ENCODE peak calls at places on chromosomes 12 and 14, in ten cellular contexts. One of them, this sample, is unnamed.

GRCh38 chr12:3225154-3225795 is 148.1 kb downstream of the TSPAN9 start:
- DNase-seq in T-helper 2 cell: no peak
- DNase-seq in heart right ventricle: no peak
- DNase-seq in astrocyte of the spinal cord: peak
- DNase-seq in HFFc6: peak
- DNase-seq in stimulated activated CD8-positive, alpha-beta memory T cell treated with anti-CD3 and anti-CD28 coated beads, Interleukin-4, amount 100 ng/mL, for 4 hours: no peak
- DNase-seq in hypothalamus: no peak
- DNase-seq in activated CD4-positive, alpha-beta T cell treated with anti-CD3 and anti-CD28 coated beads, Interleukin-2, amount 10 ng/mL, durations not matched to agents 7 days and 5 days: no peak
- DNase-seq in T-cell: no peak
- DNase-seq in activated CD8-positive, alpha-beta memory T cell treated with anti-CD3 and anti-CD28 coated beads, Interleukin-2, amount 50 U/mL, for 4 hours: no peak
- DNase-seq in this sample: no peak

GRCh38 chr12:46205293-46205692 is 63.5 kb downstream of the SLC38A1 start:
- DNase-seq in T-helper 2 cell: no peak
- DNase-seq in heart right ventricle: no peak
- DNase-seq in astrocyte of the spinal cord: no peak
- DNase-seq in HFFc6: no peak
- DNase-seq in stimulated activated CD8-positive, alpha-beta memory T cell treated with anti-CD3 and anti-CD28 coated beads, Interleukin-4, amount 100 ng/mL, for 4 hours: no peak
- DNase-seq in hypothalamus: no peak
- DNase-seq in activated CD4-positive, alpha-beta T cell treated with anti-CD3 and anti-CD28 coated beads, Interleukin-2, amount 10 ng/mL, durations not matched to agents 7 days and 5 days: no peak
- DNase-seq in T-cell: no peak
- DNase-seq in activated CD8-positive, alpha-beta memory T cell treated with anti-CD3 and anti-CD28 coated beads, Interleukin-2, amount 50 U/mL, for 4 hours: no peak
- DNase-seq in this sample: no peak

GRCh38 chr12:47276253-47277070 is 196.7 kb upstream of the AMIGO2 start:
- DNase-seq in T-helper 2 cell: no peak
- DNase-seq in heart right ventricle: no peak
- DNase-seq in astrocyte of the spinal cord: peak
- DNase-seq in HFFc6: no peak
- DNase-seq in stimulated activated CD8-positive, alpha-beta memory T cell treated with anti-CD3 and anti-CD28 coated beads, Interleukin-4, amount 100 ng/mL, for 4 hours: peak
- DNase-seq in hypothalamus: no peak
- DNase-seq in activated CD4-positive, alpha-beta T cell treated with anti-CD3 and anti-CD28 coated beads, Interleukin-2, amount 10 ng/mL, durations not matched to agents 7 days and 5 days: peak
- DNase-seq in T-cell: peak
- DNase-seq in activated CD8-positive, alpha-beta memory T cell treated with anti-CD3 and anti-CD28 coated beads, Interleukin-2, amount 50 U/mL, for 4 hours: peak
- DNase-seq in this sample: peak

GRCh38 chr12:93938921-93939320 is 209.5 kb upstream of the PLXNC1 start:
- DNase-seq in T-helper 2 cell: no peak
- DNase-seq in heart right ventricle: no peak
- DNase-seq in astrocyte of the spinal cord: no peak
- DNase-seq in HFFc6: no peak
- DNase-seq in stimulated activated CD8-positive, alpha-beta memory T cell treated with anti-CD3 and anti-CD28 coated beads, Interleukin-4, amount 100 ng/mL, for 4 hours: no peak
- DNase-seq in hypothalamus: no peak
- DNase-seq in activated CD4-positive, alpha-beta T cell treated with anti-CD3 and anti-CD28 coated beads, Interleukin-2, amount 10 ng/mL, durations not matched to agents 7 days and 5 days: no peak
- DNase-seq in T-cell: no peak
- DNase-seq in activated CD8-positive, alpha-beta memory T cell treated with anti-CD3 and anti-CD28 coated beads, Interleukin-2, amount 50 U/mL, for 4 hours: no peak
- DNase-seq in this sample: no peak

GRCh38 chr12:85720308-85721033 is 115.7 kb downstream of the RASSF9 start:
- DNase-seq in T-helper 2 cell: no peak
- DNase-seq in heart right ventricle: no peak
- DNase-seq in astrocyte of the spinal cord: no peak
- DNase-seq in HFFc6: no peak
- DNase-seq in stimulated activated CD8-positive, alpha-beta memory T cell treated with anti-CD3 and anti-CD28 coated beads, Interleukin-4, amount 100 ng/mL, for 4 hours: no peak
- DNase-seq in hypothalamus: no peak
- DNase-seq in activated CD4-positive, alpha-beta T cell treated with anti-CD3 and anti-CD28 coated beads, Interleukin-2, amount 10 ng/mL, durations not matched to agents 7 days and 5 days: no peak
- DNase-seq in T-cell: no peak
- DNase-seq in activated CD8-positive, alpha-beta memory T cell treated with anti-CD3 and anti-CD28 coated beads, Interleukin-2, amount 50 U/mL, for 4 hours: no peak
- DNase-seq in this sample: no peak

GRCh38 chr12:130742112-130742511 is 26.0 kb upstream of the RIMBP2 start:
- DNase-seq in T-helper 2 cell: no peak
- DNase-seq in heart right ventricle: no peak
- DNase-seq in astrocyte of the spinal cord: no peak
- DNase-seq in HFFc6: no peak
- DNase-seq in stimulated activated CD8-positive, alpha-beta memory T cell treated with anti-CD3 and anti-CD28 coated beads, Interleukin-4, amount 100 ng/mL, for 4 hours: no peak
- DNase-seq in hypothalamus: no peak
- DNase-seq in activated CD4-positive, alpha-beta T cell treated with anti-CD3 and anti-CD28 coated beads, Interleukin-2, amount 10 ng/mL, durations not matched to agents 7 days and 5 days: no peak
- DNase-seq in T-cell: no peak
- DNase-seq in activated CD8-positive, alpha-beta memory T cell treated with anti-CD3 and anti-CD28 coated beads, Interleukin-2, amount 50 U/mL, for 4 hours: no peak
- DNase-seq in this sample: no peak

GRCh38 chr12:107404981-107405380 is 280.6 kb upstream of the PWP1 start:
- DNase-seq in T-helper 2 cell: no peak
- DNase-seq in heart right ventricle: no peak
- DNase-seq in astrocyte of the spinal cord: no peak
- DNase-seq in HFFc6: peak
- DNase-seq in stimulated activated CD8-positive, alpha-beta memory T cell treated with anti-CD3 and anti-CD28 coated beads, Interleukin-4, amount 100 ng/mL, for 4 hours: no peak
- DNase-seq in hypothalamus: no peak
- DNase-seq in activated CD4-positive, alpha-beta T cell treated with anti-CD3 and anti-CD28 coated beads, Interleukin-2, amount 10 ng/mL, durations not matched to agents 7 days and 5 days: peak
- DNase-seq in T-cell: no peak
- DNase-seq in activated CD8-positive, alpha-beta memory T cell treated with anti-CD3 and anti-CD28 coated beads, Interleukin-2, amount 50 U/mL, for 4 hours: no peak
- DNase-seq in this sample: peak

GRCh38 chr12:85575115-85576096 is 260.8 kb downstream of the RASSF9 start:
- DNase-seq in T-helper 2 cell: no peak
- DNase-seq in heart right ventricle: no peak
- DNase-seq in astrocyte of the spinal cord: peak
- DNase-seq in HFFc6: peak
- DNase-seq in stimulated activated CD8-positive, alpha-beta memory T cell treated with anti-CD3 and anti-CD28 coated beads, Interleukin-4, amount 100 ng/mL, for 4 hours: no peak
- DNase-seq in hypothalamus: peak
- DNase-seq in activated CD4-positive, alpha-beta T cell treated with anti-CD3 and anti-CD28 coated beads, Interleukin-2, amount 10 ng/mL, durations not matched to agents 7 days and 5 days: peak
- DNase-seq in T-cell: no peak
- DNase-seq in activated CD8-positive, alpha-beta memory T cell treated with anti-CD3 and anti-CD28 coated beads, Interleukin-2, amount 50 U/mL, for 4 hours: no peak
- DNase-seq in this sample: peak

GRCh38 chr14:75440733-75441474 is 13.1 kb downstream of the JDP2 start:
- DNase-seq in T-helper 2 cell: no peak
- DNase-seq in heart right ventricle: peak
- DNase-seq in astrocyte of the spinal cord: peak
- DNase-seq in HFFc6: peak
- DNase-seq in stimulated activated CD8-positive, alpha-beta memory T cell treated with anti-CD3 and anti-CD28 coated beads, Interleukin-4, amount 100 ng/mL, for 4 hours: no peak
- DNase-seq in hypothalamus: peak
- DNase-seq in activated CD4-positive, alpha-beta T cell treated with anti-CD3 and anti-CD28 coated beads, Interleukin-2, amount 10 ng/mL, durations not matched to agents 7 days and 5 days: no peak
- DNase-seq in T-cell: no peak
- DNase-seq in activated CD8-positive, alpha-beta memory T cell treated with anti-CD3 and anti-CD28 coated beads, Interleukin-2, amount 50 U/mL, for 4 hours: no peak
- DNase-seq in this sample: no peak

GRCh38 chr12:131065801-131066200 is 112.1 kb downstream of the ADGRD1 start:
- DNase-seq in T-helper 2 cell: no peak
- DNase-seq in heart right ventricle: no peak
- DNase-seq in astrocyte of the spinal cord: no peak
- DNase-seq in HFFc6: no peak
- DNase-seq in stimulated activated CD8-positive, alpha-beta memory T cell treated with anti-CD3 and anti-CD28 coated beads, Interleukin-4, amount 100 ng/mL, for 4 hours: no peak
- DNase-seq in hypothalamus: no peak
- DNase-seq in activated CD4-positive, alpha-beta T cell treated with anti-CD3 and anti-CD28 coated beads, Interleukin-2, amount 10 ng/mL, durations not matched to agents 7 days and 5 days: no peak
- DNase-seq in T-cell: no peak
- DNase-seq in activated CD8-positive, alpha-beta memory T cell treated with anti-CD3 and anti-CD28 coated beads, Interleukin-2, amount 50 U/mL, for 4 hours: no peak
- DNase-seq in this sample: no peak

GRCh38 chr12:49046129-49046895 is 14.3 kb downstream of the KMT2D start:
- DNase-seq in T-helper 2 cell: no peak
- DNase-seq in heart right ventricle: no peak
- DNase-seq in astrocyte of the spinal cord: no peak
- DNase-seq in HFFc6: no peak
- DNase-seq in stimulated activated CD8-positive, alpha-beta memory T cell treated with anti-CD3 and anti-CD28 coated beads, Interleukin-4, amount 100 ng/mL, for 4 hours: no peak
- DNase-seq in hypothalamus: no peak
- DNase-seq in activated CD4-positive, alpha-beta T cell treated with anti-CD3 and anti-CD28 coated beads, Interleukin-2, amount 10 ng/mL, durations not matched to agents 7 days and 5 days: no peak
- DNase-seq in T-cell: no peak
- DNase-seq in activated CD8-positive, alpha-beta memory T cell treated with anti-CD3 and anti-CD28 coated beads, Interleukin-2, amount 50 U/mL, for 4 hours: no peak
- DNase-seq in this sample: no peak

GRCh38 chr12:46214668-46215429 is 54.0 kb downstream of the SLC38A1 start:
- DNase-seq in T-helper 2 cell: peak
- DNase-seq in heart right ventricle: no peak
- DNase-seq in astrocyte of the spinal cord: no peak
- DNase-seq in HFFc6: no peak
- DNase-seq in stimulated activated CD8-positive, alpha-beta memory T cell treated with anti-CD3 and anti-CD28 coated beads, Interleukin-4, amount 100 ng/mL, for 4 hours: peak
- DNase-seq in hypothalamus: no peak
- DNase-seq in activated CD4-positive, alpha-beta T cell treated with anti-CD3 and anti-CD28 coated beads, Interleukin-2, amount 10 ng/mL, durations not matched to agents 7 days and 5 days: peak
- DNase-seq in T-cell: peak
- DNase-seq in activated CD8-positive, alpha-beta memory T cell treated with anti-CD3 and anti-CD28 coated beads, Interleukin-2, amount 50 U/mL, for 4 hours: peak
- DNase-seq in this sample: no peak

GRCh38 chr12:32264995-32265394 is 134.4 kb upstream of the FGD4 start:
- DNase-seq in T-helper 2 cell: no peak
- DNase-seq in heart right ventricle: no peak
- DNase-seq in astrocyte of the spinal cord: no peak
- DNase-seq in HFFc6: no peak
- DNase-seq in stimulated activated CD8-positive, alpha-beta memory T cell treated with anti-CD3 and anti-CD28 coated beads, Interleukin-4, amount 100 ng/mL, for 4 hours: no peak
- DNase-seq in hypothalamus: no peak
- DNase-seq in activated CD4-positive, alpha-beta T cell treated with anti-CD3 and anti-CD28 coated beads, Interleukin-2, amount 10 ng/mL, durations not matched to agents 7 days and 5 days: no peak
- DNase-seq in T-cell: no peak
- DNase-seq in activated CD8-positive, alpha-beta memory T cell treated with anti-CD3 and anti-CD28 coated beads, Interleukin-2, amount 50 U/mL, for 4 hours: no peak
- DNase-seq in this sample: no peak

GRCh38 chr14:66284346-66284745 is 201.8 kb upstream of the CCDC196 start:
- DNase-seq in T-helper 2 cell: no peak
- DNase-seq in heart right ventricle: no peak
- DNase-seq in astrocyte of the spinal cord: peak
- DNase-seq in HFFc6: no peak
- DNase-seq in stimulated activated CD8-positive, alpha-beta memory T cell treated with anti-CD3 and anti-CD28 coated beads, Interleukin-4, amount 100 ng/mL, for 4 hours: no peak
- DNase-seq in hypothalamus: no peak
- DNase-seq in activated CD4-positive, alpha-beta T cell treated with anti-CD3 and anti-CD28 coated beads, Interleukin-2, amount 10 ng/mL, durations not matched to agents 7 days and 5 days: no peak
- DNase-seq in T-cell: no peak
- DNase-seq in activated CD8-positive, alpha-beta memory T cell treated with anti-CD3 and anti-CD28 coated beads, Interleukin-2, amount 50 U/mL, for 4 hours: no peak
- DNase-seq in this sample: no peak

GRCh38 chr12:12349711-12350665 is at the start of gene MANSC1:
- DNase-seq in T-helper 2 cell: peak
- DNase-seq in heart right ventricle: peak
- DNase-seq in astrocyte of the spinal cord: no peak
- DNase-seq in HFFc6: no peak
- DNase-seq in stimulated activated CD8-positive, alpha-beta memory T cell treated with anti-CD3 and anti-CD28 coated beads, Interleukin-4, amount 100 ng/mL, for 4 hours: no peak
- DNase-seq in hypothalamus: peak
- DNase-seq in activated CD4-positive, alpha-beta T cell treated with anti-CD3 and anti-CD28 coated beads, Interleukin-2, amount 10 ng/mL, durations not matched to agents 7 days and 5 days: peak
- DNase-seq in T-cell: peak
- DNase-seq in activated CD8-positive, alpha-beta memory T cell treated with anti-CD3 and anti-CD28 coated beads, Interleukin-2, amount 50 U/mL, for 4 hours: peak
- DNase-seq in this sample: peak

This sample was measured in cerebellar cortex.